ENCODE peak calls at places on chromosome 3, in ten cellular contexts. Z, H, A, X, E, U, L, M, W and V are unnamed samples.

GRCh38 chr3:141243295-141243707 is 11.7 kb downstream of the PXYLP1 start:
- DNase-seq in Z (no peak), H (no peak), A (no peak), X (no peak), E (no peak), U (peak), L (no peak), M (no peak), W (no peak), V (no peak)

GRCh38 chr3:54433846-54434245 is 311.5 kb downstream of the CACNA2D3 start:
- DNase-seq in Z (no peak), H (no peak), A (peak), X (no peak), E (no peak), U (no peak), L (no peak), M (no peak), W (no peak), V (no peak)

GRCh38 chr3:42733501-42734262 is 31.1 kb upstream of the HHATL start:
- DNase-seq in Z (no peak), H (no peak), A (no peak), X (no peak), E (no peak), U (no peak), L (no peak), M (peak), W (no peak), V (no peak)

GRCh38 chr3:171822707-171823106 is 12.4 kb upstream of the PLD1 start:
- DNase-seq in Z (peak), H (no peak), A (no peak), X (no peak), E (no peak), U (no peak), L (no peak), M (no peak), W (no peak), V (no peak)

GRCh38 chr3:171183042-171183441 is 156.5 kb upstream of the SLC2A2 start:
- DNase-seq in Z (no peak), H (peak), A (no peak), X (peak), E (no peak), U (no peak), L (no peak), M (no peak), W (no peak), V (no peak)

GRCh38 chr3:30428251-30428650 is 178.2 kb upstream of the TGFBR2 start:
- DNase-seq in Z (peak), H (no peak), A (no peak), X (no peak), E (no peak), U (peak), L (no peak), M (no peak), W (no peak), V (no peak)

GRCh38 chr3:191431160-191431822 is 29.7 kb upstream of the PYDC2 start:
- DNase-seq in Z (no peak), H (no peak), A (no peak), X (no peak), E (no peak), U (no peak), L (no peak), M (no peak), W (no peak), V (no peak)

GRCh38 chr3:52246264-52246620 is 683 bp downstream of the PPM1M start:
- DNase-seq in Z (no peak), H (no peak), A (no peak), X (no peak), E (no peak), U (no peak), L (no peak), M (no peak), W (no peak), V (no peak)

GRCh38 chr3:85760342-85760741 is 801.6 kb downstream of the CADM2 start:
- DNase-seq in Z (no peak), H (no peak), A (no peak), X (no peak), E (no peak), U (no peak), L (no peak), M (no peak), W (no peak), V (no peak)

GRCh38 chr3:43243590-43244587 is 42.5 kb upstream of the SNRK start:
- DNase-seq in Z (no peak), H (no peak), A (peak), X (no peak), E (no peak), U (peak), L (no peak), M (no peak), W (no peak), V (no peak)

GRCh38 chr3:136899622-136900158 is 37.7 kb downstream of the NCK1 start:
- DNase-seq in Z (no peak), H (no peak), A (peak), X (no peak), E (no peak), U (peak), L (no peak), M (no peak), W (no peak), V (no peak)

GRCh38 chr3:168850109-168850508 is 754.4 kb upstream of the GOLIM4 start:
- DNase-seq in Z (no peak), H (no peak), A (no peak), X (no peak), E (no peak), U (no peak), L (no peak), M (no peak), W (no peak), V (no peak)

GRCh38 chr3:185439745-185440466 is 58.9 kb downstream of the TMEM41A start:
- DNase-seq in Z (no peak), H (no peak), A (no peak), X (no peak), E (no peak), U (no peak), L (no peak), M (no peak), W (no peak), V (no peak)

GRCh38 chr3:13015286-13016082 is 57.7 kb downstream of the IQSEC1 start:
- DNase-seq in Z (no peak), H (no peak), A (peak), X (no peak), E (no peak), U (no peak), L (peak), M (no peak), W (peak), V (peak)

GRCh38 chr3:48441940-48442339 is 1.9 kb downstream of the TMA7 start:
- DNase-seq in Z (no peak), H (no peak), A (no peak), X (no peak), E (no peak), U (no peak), L (no peak), M (no peak), W (no peak), V (no peak)

GRCh38 chr3:43106293-43106628 is 382 bp upstream of the POMGNT2 start:
- DNase-seq in Z (no peak), H (no peak), A (no peak), X (no peak), E (no peak), U (no peak), L (no peak), M (no peak), W (no peak), V (no peak)

GRCh38 chr3:22982981-22983582 is 220.0 kb upstream of the UBE2E2 start:
- DNase-seq in Z (no peak), H (no peak), A (no peak), X (no peak), E (no peak), U (peak), L (no peak), M (no peak), W (no peak), V (no peak)

GRCh38 chr3:110381992-110382391 is 689.6 kb upstream of the NECTIN3 start:
- DNase-seq in Z (peak), H (no peak), A (no peak), X (no peak), E (no peak), U (no peak), L (no peak), M (no peak), W (no peak), V (no peak)

GRCh38 chr3:138137901-138138300 is 5.7 kb upstream of the A4GNT start:
- DNase-seq in Z (no peak), H (no peak), A (no peak), X (no peak), E (no peak), U (no peak), L (no peak), M (no peak), W (no peak), V (no peak)

DNA sequence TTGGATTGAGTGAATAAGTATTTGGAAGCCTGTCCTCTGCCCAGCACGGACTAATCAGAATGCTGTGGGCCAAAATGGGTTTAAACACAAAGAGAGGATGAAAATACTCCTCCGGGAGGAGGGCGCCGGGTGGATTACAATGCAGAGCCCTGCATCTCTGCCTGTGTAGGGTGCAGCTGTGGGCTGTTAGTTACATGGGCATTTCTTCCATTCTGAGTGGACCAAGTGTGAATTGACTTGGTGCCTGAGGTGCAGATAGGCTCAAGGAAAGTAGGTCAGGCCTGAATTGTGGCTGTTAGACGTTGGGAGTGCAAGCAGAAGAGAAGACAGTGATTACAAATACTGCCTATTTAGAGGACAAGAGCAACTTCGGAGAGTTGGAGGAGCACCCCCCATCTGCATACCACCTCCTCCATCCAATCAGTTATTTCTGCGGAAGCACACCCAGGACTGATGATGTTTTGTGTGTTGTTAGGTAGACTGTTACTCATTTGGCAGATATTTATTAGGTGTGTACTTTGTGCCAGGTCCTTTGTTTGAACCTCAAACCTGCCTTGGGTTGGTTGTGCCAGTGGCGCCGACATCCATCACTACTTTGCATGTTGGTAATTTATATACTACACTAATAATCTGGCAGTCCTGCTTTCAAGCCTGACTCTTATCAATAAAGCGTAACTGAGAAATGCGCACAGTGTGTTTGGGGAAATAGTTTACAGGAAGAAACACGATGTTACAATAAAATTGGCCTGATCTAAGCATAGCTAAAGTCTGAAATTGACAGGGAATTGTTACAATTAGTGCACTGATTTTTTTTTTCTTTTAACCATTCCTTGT is 33.0 kb downstream of the PTPRG start:
- DNase-seq in Z (no peak), H (no peak), A (no peak), X (no peak), E (no peak), U (no peak), L (no peak), M (no peak), W (peak), V (no peak)
- H3K4me3 ChIP-seq in Z (no peak), H (no peak), A (no peak), X (no peak), E (no peak), U (no peak), L (peak), M (no peak), W (peak), V (no peak)

GRCh38 chr3:14812196-14812785 is 6.5 kb upstream of the FGD5 start:
- DNase-seq in Z (no peak), H (no peak), A (no peak), X (no peak), E (no peak), U (no peak), L (peak), M (no peak), W (no peak), V (no peak)
- H3K4me3 ChIP-seq in Z (no peak), H (no peak), A (no peak), X (no peak), E (peak), U (no peak), L (peak), M (no peak), W (peak), V (peak)

GRCh38 chr3:16841354-16841753 is 43.4 kb upstream of the PLCL2 start:
- DNase-seq in Z (no peak), H (no peak), A (no peak), X (no peak), E (no peak), U (no peak), L (no peak), M (no peak), W (no peak), V (no peak)
- H3K4me3 ChIP-seq in Z (no peak), H (peak), A (peak), X (no peak), E (no peak), U (no peak), L (peak), M (no peak), W (peak), V (no peak)

DNA sequence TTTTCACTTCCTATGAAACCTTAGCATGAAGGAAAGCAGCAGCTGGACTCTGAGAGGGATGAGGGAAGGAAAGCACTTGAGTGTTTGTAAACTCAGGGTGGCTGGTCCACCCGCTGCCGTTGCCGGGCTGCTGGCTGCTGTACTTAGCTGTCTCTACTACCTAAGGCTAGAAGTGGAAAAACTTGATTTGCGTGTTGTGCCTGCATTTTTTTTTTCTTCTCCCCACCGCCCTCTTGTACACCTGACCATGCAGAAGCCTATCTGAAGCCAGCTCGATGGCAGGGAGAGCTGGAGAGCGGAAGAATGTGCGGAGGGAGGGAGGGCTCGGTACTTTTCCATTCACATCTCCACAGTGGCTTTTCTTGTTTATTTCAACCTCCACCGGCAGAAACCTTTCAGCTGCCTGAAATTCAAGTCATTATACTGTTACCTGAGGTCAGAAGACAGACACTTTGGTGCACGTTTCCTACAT is 4.8 kb upstream of the BCL6 start:
- DNase-seq in Z (no peak), H (peak), A (no peak), X (peak), E (no peak), U (no peak), L (peak), M (no peak), W (peak), V (peak)
- H3K4me3 ChIP-seq in Z (peak), H (peak), A (no peak), X (peak), E (peak), U (no peak), L (peak), M (no peak), W (peak), V (peak)

DNA sequence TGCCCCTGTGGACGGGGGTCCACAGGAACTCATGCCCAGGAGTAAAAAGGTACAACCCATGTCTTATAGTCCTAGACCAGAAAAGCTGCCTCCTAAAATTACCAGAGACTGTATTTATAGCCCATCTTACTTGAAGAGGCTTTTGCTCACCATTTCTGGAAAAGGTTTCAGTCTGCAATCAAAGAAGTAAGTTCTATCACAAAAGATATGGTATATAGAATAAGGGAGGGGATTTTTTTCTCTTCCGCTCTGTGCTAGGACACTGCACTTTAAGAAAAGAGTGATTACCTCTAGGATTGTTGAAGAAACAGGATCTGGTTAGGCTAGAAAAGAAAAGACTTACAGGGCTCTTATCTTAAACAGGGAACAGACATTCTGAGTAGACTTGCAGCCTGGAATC is 2.6 kb downstream of the SSUH2 start:
- DNase-seq in Z (no peak), H (no peak), A (no peak), X (no peak), E (no peak), U (no peak), L (no peak), M (no peak), W (no peak), V (no peak)
- H3K4me3 ChIP-seq in Z (no peak), H (no peak), A (no peak), X (no peak), E (no peak), U (no peak), L (no peak), M (no peak), W (no peak), V (no peak)

GRCh38 chr3:62955126-62955525 is 79.9 kb upstream of the CADPS start:
- DNase-seq in Z (no peak), H (no peak), A (no peak), X (no peak), E (no peak), U (no peak), L (no peak), M (no peak), W (no peak), V (no peak)
- H3K4me3 ChIP-seq in Z (no peak), H (no peak), A (no peak), X (no peak), E (no peak), U (no peak), L (no peak), M (no peak), W (no peak), V (no peak)

GRCh38 chr3:196793224-196793623 is 53.6 kb downstream of the PAK2 start:
- DNase-seq in Z (peak), H (no peak), A (no peak), X (no peak), E (no peak), U (peak), L (no peak), M (no peak), W (no peak), V (no peak)
- H3K4me3 ChIP-seq in Z (no peak), H (no peak), A (no peak), X (no peak), E (no peak), U (no peak), L (no peak), M (no peak), W (no peak), V (no peak)

GRCh38 chr3:49899815-49900214 is 3.9 kb downstream of the MST1R start:
- DNase-seq in Z (no peak), H (no peak), A (no peak), X (no peak), E (no peak), U (no peak), L (no peak), M (no peak), W (no peak), V (no peak)
- H3K4me3 ChIP-seq in Z (no peak), H (no peak), A (no peak), X (no peak), E (no peak), U (no peak), L (no peak), M (no peak), W (no peak), V (no peak)

GRCh38 chr3:121836069-121836468 is 1.1 kb downstream of the EAF2 start:
- DNase-seq in Z (no peak), H (no peak), A (no peak), X (no peak), E (no peak), U (no peak), L (no peak), M (no peak), W (no peak), V (no peak)
- H3K4me3 ChIP-seq in Z (no peak), H (peak), A (no peak), X (peak), E (no peak), U (no peak), L (peak), M (no peak), W (peak), V (peak)

DNA sequence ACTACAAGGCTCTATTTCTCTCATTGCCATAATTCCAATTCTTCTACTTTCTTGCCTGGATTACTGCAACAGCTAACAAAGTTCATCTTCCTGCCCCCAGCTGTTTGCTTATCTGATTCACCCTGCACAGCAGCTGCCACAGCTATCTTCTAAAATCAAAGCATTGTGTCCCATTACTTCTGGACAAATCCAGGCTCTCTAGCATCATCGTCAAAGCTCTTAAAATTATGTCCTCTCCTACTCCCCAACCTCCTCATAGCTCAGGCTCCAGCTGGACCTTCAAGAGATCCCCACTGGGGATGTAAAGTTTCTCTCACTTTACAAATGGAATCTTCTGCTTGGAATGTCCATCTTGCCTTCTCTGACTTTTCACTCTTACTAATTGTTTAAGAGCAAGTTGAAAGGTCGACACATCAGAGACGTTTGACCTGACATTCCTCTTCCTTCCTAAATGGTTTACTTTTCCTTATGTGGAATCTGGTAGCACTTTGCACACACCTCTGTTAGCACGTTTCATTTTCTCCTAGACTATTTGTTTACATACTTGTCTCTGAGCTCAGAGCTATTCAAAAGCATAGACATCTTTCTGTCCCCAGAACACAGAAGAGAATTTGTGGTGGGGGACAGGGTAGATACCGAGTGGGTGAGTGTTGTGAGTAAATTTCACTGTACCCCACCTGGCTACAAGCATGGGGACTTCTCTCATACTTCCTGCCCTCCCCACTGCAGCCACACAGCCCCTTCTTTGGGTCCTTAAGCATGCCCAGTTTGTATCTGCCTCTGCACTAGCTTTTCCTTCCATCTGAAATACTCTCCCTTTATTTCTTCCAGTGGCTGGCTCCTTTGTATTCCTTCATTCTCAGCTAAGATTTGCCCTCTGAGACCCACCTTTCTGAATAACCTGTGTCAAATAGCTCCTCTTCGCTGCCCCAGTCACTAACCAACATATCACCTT is 77.9 kb downstream of the SERPINI1 start:
- DNase-seq in Z (no peak), H (no peak), A (no peak), X (no peak), E (no peak), U (peak), L (no peak), M (no peak), W (no peak), V (no peak)
- H3K4me3 ChIP-seq in Z (no peak), H (no peak), A (no peak), X (no peak), E (no peak), U (no peak), L (no peak), M (no peak), W (no peak), V (no peak)